ENCODE peak calls at places on chromosomes 5 and 9, in seven cellular contexts. D, V, U, T, W, F and A are unnamed samples.

GRCh38 chr9:136729144-136729543 is 13.6 kb downstream of the LCN10 start:
- DNase-seq in F (no peak), W (peak), U (no peak), D (no peak), V (no peak), T (no peak), A (no peak)

GRCh38 chr5:71974622-71975021 is 132.7 kb upstream of the MAP1B start:
- DNase-seq in F (no peak), T (no peak), W (no peak), V (no peak), U (no peak), D (no peak), A (no peak)

GRCh38 chr9:105681724-105682123 is 12.6 kb upstream of the TMEM38B start:
- DNase-seq in V (no peak), W (no peak), U (no peak), T (no peak), F (peak), D (peak), A (peak)

GRCh38 chr5:113061851-113062631 is 85.4 kb downstream of the DCP2 start:
- DNase-seq in U (no peak), D (peak), V (no peak), F (peak), W (no peak), T (peak), A (peak)

GRCh38 chr5:142561029-142561428 is 124.9 kb downstream of the FGF1 start:
- DNase-seq in F (peak), V (no peak), D (peak), W (no peak), T (no peak), U (no peak), A (no peak)

GRCh38 chr9:129610473-129611301 is 10.2 kb downstream of the C9orf50 start:
- DNase-seq in F (peak), W (peak), V (peak), T (no peak), D (peak), U (peak), A (peak)

GRCh38 chr9:70607926-70608325 is 193.5 kb upstream of the KLF9 start:
- DNase-seq in U (no peak), V (no peak), F (no peak), T (no peak), W (peak), D (no peak), A (no peak)

GRCh38 chr5:15366676-15367391 is 133.1 kb upstream of the FBXL7 start:
- DNase-seq in W (no peak), T (no peak), D (peak), V (no peak), F (no peak), U (no peak), A (peak)

GRCh38 chr5:1352231-1352825 is 7.4 kb upstream of the CLPTM1L start:
- DNase-seq in W (no peak), D (no peak), U (no peak), V (no peak), F (no peak), T (no peak), A (no peak)

GRCh38 chr5:148963679-148964078 is 99.2 kb downstream of the SH3TC2 start:
- DNase-seq in W (peak), U (no peak), D (no peak), V (no peak), T (no peak), F (no peak), A (peak)

GRCh38 chr5:138170299-138170698 is 8.1 kb downstream of the BRD8 start:
- DNase-seq in T (no peak), V (no peak), D (no peak), U (no peak), F (no peak), W (no peak), A (no peak)

GRCh38 chr5:93582677-93583524 is at the start of gene NR2F1:
- DNase-seq in U (peak), T (peak), D (peak), F (peak), V (no peak), W (no peak), A (peak)

GRCh38 chr5:68582284-68582683 is 366.7 kb downstream of the PIK3R1 start:
- DNase-seq in U (no peak), F (no peak), D (no peak), V (no peak), W (no peak), T (no peak), A (no peak)

GRCh38 chr9:120402741-120403542 is 177.0 kb downstream of the CDK5RAP2 start:
- DNase-seq in D (peak), U (no peak), F (peak), T (peak), W (no peak), V (no peak), A (peak)

GRCh38 chr9:128702949-128703615 is 779 bp downstream of the PKN3 start:
- DNase-seq in U (no peak), V (peak), T (no peak), W (no peak), D (no peak), F (no peak), A (no peak)

GRCh38 chr9:92728831-92729734 is 35.5 kb downstream of the BICD2 start:
- DNase-seq in D (no peak), V (no peak), U (no peak), T (no peak), W (peak), F (peak), A (peak)

GRCh38 chr5:84290673-84291072 is 94.0 kb downstream of the EDIL3 start:
- DNase-seq in U (no peak), D (no peak), F (no peak), T (no peak), V (no peak), W (no peak), A (no peak)

GRCh38 chr5:139439013-139439903 is at the start of gene DNAJC18:
- DNase-seq in D (peak), F (peak), U (peak), V (peak), W (peak), T (no peak), A (peak)

GRCh38 chr9:117656007-117656406 is 48.2 kb upstream of the TLR4 start:
- DNase-seq in U (no peak), F (no peak), D (peak), T (no peak), W (no peak), V (no peak), A (no peak)

GRCh38 chr5:117455236-117456233 is 880.9 kb upstream of the SEMA6A start:
- DNase-seq in W (peak), F (no peak), D (no peak), V (no peak), U (no peak), T (no peak), A (no peak)

GRCh38 chr5:8340739-8341344 is 471.9 kb downstream of the MTRR start:
- DNase-seq in T (no peak), W (peak), D (peak), U (no peak), V (no peak), F (peak), A (peak)

GRCh38 chr9:5571629-5572232 is 57.2 kb upstream of the RIC1 start:
- DNase-seq in D (no peak), T (no peak), W (no peak), V (no peak), U (no peak), F (no peak), A (no peak)

GRCh38 chr5:111596705-111597104 is 84.4 kb upstream of the STARD4 start:
- DNase-seq in T (no peak), D (no peak), V (no peak), U (no peak), F (no peak), W (no peak), A (no peak)

GRCh38 chr5:108989761-108990392 is 242.2 kb downstream of the FER start:
- DNase-seq in W (no peak), T (peak), D (peak), F (peak), V (no peak), U (no peak), A (peak)

GRCh38 chr5:53031695-53032096 is 42.5 kb downstream of the ITGA2 start:
- DNase-seq in T (peak), U (no peak), F (peak), W (no peak), D (peak), V (no peak), A (peak)

DNA sequence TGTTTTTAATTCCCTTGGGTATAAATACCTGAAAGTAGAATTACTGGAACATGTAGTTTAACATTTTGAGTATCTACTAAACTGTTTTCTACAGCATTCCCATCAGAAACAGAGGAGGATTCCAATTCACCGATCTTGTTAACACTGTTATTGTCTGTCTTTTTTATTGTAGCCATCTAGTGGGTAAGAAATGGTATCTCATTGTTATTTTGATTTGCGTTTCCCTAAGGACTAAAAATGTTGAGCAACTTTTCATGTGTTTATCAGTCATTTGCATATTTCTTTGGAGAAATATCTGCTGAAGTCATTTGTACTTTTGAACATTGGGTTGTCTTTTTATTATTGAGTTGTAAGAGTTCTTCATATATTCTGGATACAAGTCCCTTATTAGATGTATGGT is 135.2 kb upstream of the NFIL3 start:
- DNase-seq in W (no peak), U (no peak), F (no peak), T (no peak), D (peak), V (no peak), A (peak)
- TF ChIP-seq CTCF in W (no peak), U (no peak), F (no peak), T (no peak), D (peak), V (no peak), A (no peak)

GRCh38 chr9:77765781-77766259 is 117.7 kb upstream of the GNA14 start:
- DNase-seq in U (no peak), V (no peak), T (no peak), D (no peak), F (no peak), W (no peak), A (no peak)
- H3K4me3 ChIP-seq in U (no peak), V (no peak), T (no peak), D (no peak), F (no peak), W (no peak), A (no peak)

GRCh38 chr5:20229286-20230005 is 241.4 kb upstream of the CDH18 start:
- DNase-seq in W (no peak), F (no peak), V (no peak), D (peak), T (no peak), U (no peak), A (no peak)

GRCh38 chr5:20230010-20230409 is 242.0 kb upstream of the CDH18 start:
- DNase-seq in V (no peak), W (no peak), U (no peak), T (no peak), F (no peak), D (no peak), A (no peak)

DNA sequence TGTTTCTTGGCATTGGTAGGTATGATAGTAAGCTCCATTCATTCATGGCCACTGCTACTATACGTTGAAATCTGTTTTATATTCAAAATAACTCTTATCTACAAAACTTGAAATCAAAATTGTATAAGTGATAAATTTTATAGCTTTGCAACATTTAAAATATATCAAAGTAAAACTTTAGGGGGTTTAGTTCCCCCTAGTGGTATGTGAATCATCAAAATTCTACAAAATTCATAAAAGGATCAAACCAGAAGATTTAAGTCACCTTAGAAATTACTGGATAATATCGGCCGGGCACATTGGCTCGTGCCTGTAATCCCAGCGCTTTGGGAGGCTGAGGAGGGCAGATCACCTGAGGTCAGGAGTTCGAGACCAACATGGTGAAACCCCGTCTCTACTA is 243.0 kb upstream of the CDH18 start:
- DNase-seq in F (peak), D (peak), T (no peak), V (no peak), W (no peak), U (no peak), A (no peak)
- TF ChIP-seq CTCF in F (peak), D (peak), T (peak), V (no peak), W (no peak), U (no peak), A (no peak)

DNA sequence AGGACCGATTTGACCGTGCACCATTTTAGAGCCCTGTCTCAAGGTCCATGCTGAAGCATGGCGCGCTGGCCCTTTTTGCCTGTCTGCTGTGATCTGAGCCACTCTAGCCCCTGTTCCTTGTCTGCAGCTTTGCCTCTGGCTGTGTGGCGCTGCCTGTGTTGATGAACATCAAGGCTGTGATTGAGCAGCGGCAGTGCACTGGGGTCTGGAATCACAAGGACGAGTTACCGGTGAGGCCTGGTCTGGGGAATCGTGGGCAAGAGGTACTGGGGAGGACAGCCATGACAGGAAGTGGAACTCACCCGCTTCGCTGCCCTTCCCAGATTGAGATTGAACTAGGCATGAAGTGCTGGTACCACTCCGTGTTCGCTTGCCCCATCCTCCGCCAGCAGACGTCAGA is 6.3 kb downstream of the NHP2 start:
- DNase-seq in F (no peak), W (no peak), T (no peak), V (no peak), U (no peak), D (no peak), A (no peak)
- H3K4me3 ChIP-seq in F (no peak), W (no peak), T (no peak), V (no peak), U (no peak), D (no peak), A (no peak)

GRCh38 chr5:10167806-10168205 is 81.9 kb downstream of the ATPSCKMT start:
- DNase-seq in V (no peak), F (no peak), U (no peak), W (no peak), T (no peak), D (no peak), A (no peak)
- TF ChIP-seq CTCF in V (no peak), F (no peak), U (no peak), W (no peak), T (no peak), D (no peak), A (no peak)

DNA sequence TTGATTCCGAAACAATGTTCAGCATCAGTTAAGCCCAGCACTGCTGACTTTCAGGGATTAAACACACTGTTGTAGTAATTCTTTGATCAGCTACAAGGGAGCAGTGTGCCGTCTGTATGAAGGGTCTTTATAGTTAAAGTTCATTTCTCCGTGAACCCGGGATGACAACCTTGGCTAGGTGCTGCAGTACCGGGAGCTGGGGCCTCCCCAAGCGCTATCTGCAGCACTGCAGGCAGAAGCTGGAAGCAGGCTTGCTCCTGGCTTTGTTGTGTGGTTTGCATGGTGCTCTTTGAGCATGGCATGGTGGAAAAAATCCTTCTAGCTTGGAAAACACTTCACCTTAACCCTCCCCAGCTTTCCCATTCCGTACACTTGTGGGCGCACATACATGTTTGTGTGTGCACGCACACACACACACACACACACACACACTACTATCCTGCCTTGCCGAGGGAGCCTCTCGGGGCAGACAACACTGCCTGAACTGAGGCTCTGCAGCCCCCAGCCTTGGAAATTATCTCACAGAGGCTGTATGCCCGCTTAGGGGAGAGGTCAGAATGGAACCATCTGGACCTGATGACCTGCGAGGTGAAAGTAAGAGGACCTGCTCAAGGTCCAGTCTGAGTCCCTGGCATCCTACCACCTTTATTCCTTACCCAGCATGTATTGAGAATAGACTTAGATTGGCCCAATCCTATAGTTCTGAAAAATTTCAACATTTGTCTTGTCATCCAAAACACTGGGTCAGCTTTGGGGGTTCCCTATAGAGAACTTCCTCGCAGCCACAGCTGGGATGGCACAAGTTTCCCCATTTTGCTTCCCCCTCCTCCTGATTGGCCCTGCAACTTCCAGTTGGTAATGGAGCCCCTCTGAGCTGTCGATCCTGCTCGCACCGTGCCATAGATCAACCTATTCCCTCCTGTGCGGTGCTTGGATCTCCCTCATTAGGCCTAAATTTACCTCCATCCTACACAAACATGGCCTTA is 10.0 kb downstream of the MVB12B start:
- DNase-seq in T (no peak), D (no peak), F (no peak), W (no peak), V (no peak), U (no peak), A (no peak)
- H3K4me3 ChIP-seq in T (no peak), D (no peak), F (no peak), W (no peak), V (no peak), U (no peak), A (no peak)

DNA sequence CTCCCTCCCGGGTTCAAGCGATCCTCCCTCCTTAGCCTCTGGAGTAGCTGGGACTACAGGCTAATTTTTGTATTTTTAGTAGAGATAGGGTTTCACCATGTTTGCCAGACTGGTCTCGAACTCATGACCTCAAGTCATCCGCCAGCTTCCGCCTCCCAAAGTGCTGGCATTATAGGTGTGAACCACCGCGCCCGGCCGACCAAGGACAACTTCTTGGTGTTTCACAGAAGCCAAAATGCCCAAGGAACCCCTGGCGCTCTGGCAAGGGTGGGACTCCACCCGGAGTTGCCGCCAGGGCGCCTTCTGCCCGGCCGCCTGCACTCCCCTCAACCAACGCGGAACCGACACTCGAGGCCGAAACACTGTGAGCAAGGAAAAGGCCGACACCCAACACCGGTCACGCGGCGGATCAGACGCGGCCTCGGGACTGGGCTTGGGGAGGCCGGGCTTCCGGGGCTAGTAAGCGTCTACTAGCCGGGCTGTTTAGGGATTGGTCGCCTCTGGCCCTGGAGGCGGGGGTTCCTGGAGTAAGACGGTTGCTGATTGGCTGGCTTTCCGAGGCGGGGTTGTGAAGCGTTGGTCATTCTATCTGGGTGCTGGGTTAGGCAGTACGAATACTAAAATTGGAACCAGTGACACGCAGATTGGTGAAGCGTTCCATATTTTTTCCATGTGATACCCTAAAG is 7.7 kb upstream of the CFAP157 start:
- DNase-seq in F (peak), U (peak), V (peak), D (peak), T (peak), W (peak), A (peak)
- TF ChIP-seq CTCF in F (no peak), U (peak), V (peak), D (peak), T (peak), W (no peak), A (no peak)

GRCh38 chr5:170278611-170279500 is 18.7 kb downstream of the LCP2 start:
- DNase-seq in T (no peak), U (no peak), D (no peak), F (no peak), W (peak), V (peak), A (no peak)
- H3K4me3 ChIP-seq in T (no peak), U (no peak), D (no peak), F (no peak), W (peak), V (no peak), A (no peak)

DNA sequence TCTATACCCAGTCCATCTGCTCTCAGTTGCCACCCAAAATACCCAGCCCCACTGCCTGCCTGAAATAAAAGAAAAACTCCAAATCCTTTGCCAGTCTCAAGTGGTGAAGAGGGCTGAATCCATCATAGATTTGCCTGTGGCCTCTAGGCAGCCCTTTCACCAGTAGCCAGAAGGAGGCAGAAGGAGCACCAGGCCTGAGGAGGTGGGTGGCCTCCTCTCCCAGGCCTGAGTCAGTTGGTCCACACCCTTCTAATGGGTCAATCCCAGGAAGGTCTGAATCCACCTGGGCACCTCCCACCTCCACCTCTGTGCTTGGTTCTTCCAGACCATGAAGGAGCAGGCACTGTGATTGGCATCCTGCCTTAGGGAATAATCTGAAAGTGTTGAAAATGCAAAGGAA is 97.0 kb downstream of the DAPK1 start:
- DNase-seq in F (no peak), U (no peak), T (no peak), D (no peak), V (no peak), W (no peak), A (no peak)
- TF ChIP-seq CTCF in F (no peak), U (no peak), T (no peak), D (no peak), V (no peak), W (no peak), A (no peak)